ENCODE peak calls at places on chromosomes 3 and 15, in eight cellular contexts. U is SJSA1, J is uterus, Z is neuronal stem cell, W is GM23248, Y is spleen, F is cardiac muscle cell, A is left lung. I is an unnamed sample.

GRCh38 chr15:84736375-84736774 is 12.0 kb upstream of the ZNF592 start:
- DNase-seq in U (no peak), J (no peak), Z (no peak), W (no peak), Y (peak), F (no peak), A (no peak), I (no peak)

GRCh38 chr3:150472421-150472820 is 64.3 kb downstream of the TSC22D2 start:
- DNase-seq in U (no peak), J (no peak), Z (no peak), W (no peak), Y (no peak), F (no peak), A (no peak), I (no peak)

GRCh38 chr3:65829228-65829627 is 209.5 kb downstream of the MAGI1 start:
- DNase-seq in U (no peak), J (no peak), Z (no peak), W (peak), Y (no peak), F (no peak), A (no peak), I (no peak)

GRCh38 chr3:187758318-187758717 is 13.1 kb upstream of the BCL6 start:
- DNase-seq in U (no peak), J (no peak), Z (no peak), W (no peak), Y (no peak), F (no peak), A (no peak), I (no peak)

GRCh38 chr3:167662919-167663400 is 9.2 kb upstream of the WDR49 start:
- DNase-seq in U (no peak), J (no peak), Z (no peak), W (no peak), Y (no peak), F (no peak), A (no peak), I (no peak)

GRCh38 chr3:130386604-130387263 is 41.3 kb downstream of the COL6A5 start:
- DNase-seq in U (no peak), J (no peak), Z (no peak), W (peak), Y (no peak), F (peak), A (no peak), I (peak)

GRCh38 chr3:123841476-123842238 is 42.5 kb downstream of the MYLK start:
- DNase-seq in U (no peak), J (no peak), Z (no peak), W (peak), Y (no peak), F (no peak), A (no peak), I (peak)

GRCh38 chr15:65303687-65304392 is 637 bp upstream of the RNU5B-1 start:
- DNase-seq in U (peak), J (peak), Z (peak), W (peak), Y (peak), F (peak), A (peak), I (peak)

GRCh38 chr3:27656790-27657189 is 65.3 kb downstream of the EOMES start:
- DNase-seq in U (no peak), J (no peak), Z (no peak), W (no peak), Y (no peak), F (no peak), A (no peak), I (no peak)

GRCh38 chr3:127674099-127674792 is 1.5 kb downstream of the ABTB1 start:
- DNase-seq in U (no peak), J (no peak), Z (no peak), W (no peak), Y (peak), F (no peak), A (peak), I (no peak)

GRCh38 chr15:94456246-94456645 is 224.9 kb downstream of the MCTP2 start:
- DNase-seq in U (no peak), J (no peak), Z (no peak), W (no peak), Y (no peak), F (no peak), A (no peak), I (no peak)

GRCh38 chr3:112395166-112395894 is 62.4 kb downstream of the CD200 start:
- DNase-seq in U (no peak), J (no peak), Z (no peak), W (no peak), Y (no peak), F (no peak), A (no peak), I (no peak)

GRCh38 chr3:102796856-102797255 is 362.0 kb downstream of the ZPLD1 start:
- DNase-seq in U (no peak), J (no peak), Z (no peak), W (no peak), Y (no peak), F (no peak), A (no peak), I (no peak)

GRCh38 chr15:101022306-101022705 is 103.1 kb downstream of the LRRK1 start:
- DNase-seq in U (peak), J (no peak), Z (no peak), W (no peak), Y (peak), F (no peak), A (peak), I (no peak)

GRCh38 chr3:55596212-55596611 is 109.1 kb upstream of the WNT5A start:
- DNase-seq in U (no peak), J (no peak), Z (no peak), W (no peak), Y (no peak), F (no peak), A (no peak), I (no peak)

GRCh38 chr3:36956155-36956554 is 11.3 kb upstream of the TRANK1 start:
- DNase-seq in U (no peak), J (no peak), Z (no peak), W (no peak), Y (no peak), F (no peak), A (no peak), I (no peak)

GRCh38 chr15:40858706-40859105 is 14.9 kb downstream of the SPINT1 start:
- DNase-seq in U (no peak), J (no peak), Z (no peak), W (no peak), Y (no peak), F (no peak), A (no peak), I (no peak)

GRCh38 chr3:14338898-14339458 is 63.4 kb upstream of the SLC6A6 start:
- DNase-seq in U (no peak), J (no peak), Z (no peak), W (no peak), Y (peak), F (no peak), A (no peak), I (no peak)

GRCh38 chr3:14338242-14338641 is 64.2 kb upstream of the SLC6A6 start:
- DNase-seq in U (no peak), J (no peak), Z (no peak), W (no peak), Y (no peak), F (no peak), A (no peak), I (no peak)

GRCh38 chr3:14344351-14344750 is 58.1 kb upstream of the SLC6A6 start:
- DNase-seq in U (no peak), J (no peak), Z (peak), W (no peak), Y (no peak), F (no peak), A (no peak), I (no peak)

GRCh38 chr3:14343338-14344112 is 58.9 kb upstream of the SLC6A6 start:
- DNase-seq in U (no peak), J (no peak), Z (no peak), W (peak), Y (no peak), F (no peak), A (no peak), I (no peak)

DNA sequence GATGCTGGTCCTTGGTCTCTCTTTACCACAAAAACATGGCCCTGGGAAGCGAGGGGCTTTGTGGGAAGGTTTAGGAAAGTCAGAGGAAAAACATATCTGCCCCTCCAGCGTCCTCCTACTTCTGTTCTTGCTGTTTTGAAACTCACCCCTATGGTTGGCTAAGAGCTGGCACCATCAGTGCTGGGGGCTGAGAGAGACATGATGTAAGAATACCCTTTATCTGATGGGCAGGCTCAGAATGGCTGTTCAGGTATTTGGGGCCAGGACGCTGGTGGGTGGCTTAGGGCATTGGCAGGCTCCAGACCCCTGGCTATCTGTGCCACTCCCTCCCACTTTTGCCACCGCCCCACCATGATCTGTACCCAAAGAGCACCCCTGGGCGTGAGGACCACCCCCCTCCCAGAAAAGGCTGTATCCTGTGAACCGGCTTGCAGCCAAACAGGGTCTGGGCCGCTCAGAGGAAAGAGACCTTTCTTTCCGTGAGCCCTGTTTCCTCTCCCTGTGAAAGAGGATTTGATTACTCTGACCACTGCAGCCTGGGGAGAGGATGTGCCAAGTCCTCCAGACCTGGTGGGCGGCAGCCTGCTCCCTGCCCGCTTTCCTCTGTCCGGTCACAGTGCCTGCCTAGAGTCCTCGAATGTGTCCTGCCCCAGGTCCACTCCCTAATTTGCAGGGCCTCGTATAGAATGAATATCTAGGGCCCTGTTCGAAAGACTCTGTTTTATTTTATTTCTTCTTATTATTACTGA is 61.3 kb upstream of the SLC6A6 start:
- DNase-seq in U (no peak), J (no peak), Z (no peak), W (no peak), Y (no peak), F (peak), A (no peak), I (no peak)
- H3K27ac ChIP-seq in U (no peak), J (no peak), Z (no peak), W (no peak), Y (no peak), F (no peak), A (no peak), I (no peak)

GRCh38 chr3:69325151-69325550 is 60.7 kb downstream of the FRMD4B start:
- DNase-seq in U (no peak), J (no peak), Z (no peak), W (no peak), Y (no peak), F (no peak), A (no peak), I (no peak)
- H3K4me3 ChIP-seq in U (no peak), J (no peak), Z (no peak), W (no peak), Y (no peak), F (no peak), A (no peak), I (no peak)

GRCh38 chr3:119599558-119600174 is 2.0 kb downstream of the PLA1A start:
- DNase-seq in U (no peak), J (no peak), Z (no peak), W (no peak), Y (no peak), F (no peak), A (no peak), I (no peak)
- H3K27ac ChIP-seq in U (no peak), J (no peak), Z (no peak), W (no peak), Y (no peak), F (no peak), A (peak), I (no peak)

DNA sequence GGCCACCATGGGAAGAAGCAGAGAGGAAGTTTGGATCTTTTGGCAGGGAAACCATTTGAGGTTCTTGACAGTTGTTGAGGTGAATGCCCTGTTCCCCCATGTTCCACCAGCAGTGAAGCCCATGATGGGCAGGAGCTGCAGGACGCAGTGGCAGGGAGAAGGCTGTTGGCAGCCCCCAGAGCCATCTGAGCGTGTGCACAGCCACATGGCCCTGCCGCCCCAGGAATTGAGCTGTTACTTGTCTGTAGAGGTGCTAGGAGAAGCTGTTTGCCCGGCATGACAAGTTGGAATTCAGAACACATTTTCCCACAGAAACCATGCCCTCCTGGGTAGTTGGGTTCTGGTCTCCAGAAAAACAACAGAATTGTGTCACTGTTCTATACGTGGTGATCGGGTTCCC is 218.2 kb upstream of the NR2E3 start:
- DNase-seq in U (no peak), J (no peak), Z (no peak), W (no peak), Y (no peak), F (no peak), A (no peak), I (no peak)
- H3K4me3 ChIP-seq in U (no peak), J (no peak), Z (no peak), W (no peak), Y (no peak), F (no peak), A (no peak), I (no peak)

GRCh38 chr3:73709712-73710111 is 85.0 kb upstream of the PDZRN3 start:
- DNase-seq in U (no peak), J (no peak), Z (no peak), W (no peak), Y (no peak), F (peak), A (no peak), I (no peak)
- H3K27ac ChIP-seq in U (no peak), J (no peak), Z (no peak), W (no peak), Y (no peak), F (no peak), A (no peak), I (no peak)

GRCh38 chr3:192275741-192276355 is 451.5 kb downstream of the FGF12 start:
- DNase-seq in U (no peak), J (no peak), Z (no peak), W (no peak), Y (no peak), F (peak), A (no peak), I (no peak)
- H3K4me3 ChIP-seq in U (no peak), J (no peak), Z (no peak), W (no peak), Y (no peak), F (no peak), A (no peak), I (no peak)

GRCh38 chr3:189629803-189630455 is 1.3 kb upstream of the TP63 start:
- DNase-seq in U (no peak), J (peak), Z (no peak), W (peak), Y (no peak), F (peak), A (peak), I (no peak)

GRCh38 chr3:189631373-189631408 is at the start of gene TP63:
- DNase-seq in U (no peak), J (no peak), Z (no peak), W (no peak), Y (no peak), F (no peak), A (no peak), I (no peak)

GRCh38 chr3:189631409-189631808 is 220 bp downstream of the TP63 start:
- DNase-seq in U (no peak), J (no peak), Z (no peak), W (no peak), Y (no peak), F (no peak), A (no peak), I (no peak)

GRCh38 chr3:189632238-189632637 is 1.0 kb downstream of the TP63 start:
- DNase-seq in U (no peak), J (no peak), Z (no peak), W (no peak), Y (no peak), F (no peak), A (no peak), I (no peak)

DNA sequence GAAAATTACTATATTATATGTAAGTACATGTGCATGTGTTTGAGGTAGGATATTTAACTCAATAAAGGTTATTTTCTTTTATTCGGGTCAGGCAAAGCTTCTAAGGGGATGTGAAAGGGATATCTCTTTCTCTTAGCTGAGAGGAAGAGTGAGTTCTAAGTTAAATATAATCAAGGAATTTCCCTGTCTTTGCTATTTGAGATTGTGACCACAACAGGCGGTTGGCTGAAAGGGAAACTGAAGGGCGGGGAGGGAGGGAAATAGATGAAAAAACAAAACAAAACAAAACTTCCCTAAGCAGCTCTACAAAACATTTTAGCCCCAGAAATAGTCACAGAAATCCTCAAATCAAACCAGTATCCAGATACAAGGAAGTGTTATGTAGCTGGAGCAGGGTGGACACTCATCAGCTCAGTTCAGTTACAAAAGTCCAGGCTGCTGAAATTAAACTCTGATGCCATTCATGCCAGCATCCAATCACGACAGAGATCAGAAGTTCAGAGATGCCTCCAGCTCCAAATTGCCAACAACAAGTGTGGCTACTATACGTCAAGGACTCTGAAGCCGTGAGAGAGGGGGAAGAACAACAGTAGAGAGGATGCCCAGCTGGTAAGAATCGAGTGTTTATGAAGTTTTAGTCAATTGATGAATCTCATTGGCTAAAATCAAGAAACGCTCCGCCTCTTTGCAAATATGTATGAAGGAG is 369 bp upstream of the TP63 start:
- DNase-seq in U (no peak), J (no peak), Z (no peak), W (peak), Y (no peak), F (peak), A (no peak), I (peak)
- H3K27ac ChIP-seq in U (peak), J (no peak), Z (no peak), W (no peak), Y (no peak), F (no peak), A (no peak), I (no peak)

I was measured in brain microvascular endothelial cell.